ENCODE peak calls at places on chromosome 17, in five cellular contexts. D, M, I, F and E are unnamed samples.

GRCh38 chr17:56499799-56500388 is 93.6 kb upstream of the NOG start:
- DNase-seq in D (peak; percentile 53), M (peak; percentile 38), I (no peak), F (peak; percentile 56), E (no peak)

GRCh38 chr17:78677303-78678219 is 100.4 kb upstream of the DNAH17 start:
- DNase-seq in D (no peak), M (no peak), I (peak; percentile 37), F (no peak), E (no peak)

GRCh38 chr17:79011451-79012147 is 2.0 kb upstream of the CANT1 start:
- DNase-seq in D (no peak), M (no peak), I (peak; percentile 4), F (no peak), E (no peak)

GRCh38 chr17:80650751-80651173 is 106.1 kb downstream of the RPTOR start:
- DNase-seq in D (no peak), M (no peak), I (no peak), F (no peak), E (no peak)

GRCh38 chr17:77810536-77810935 is 148.0 kb upstream of the TNRC6C start:
- DNase-seq in D (no peak), M (no peak), I (no peak), F (no peak), E (peak; percentile 22)

GRCh38 chr17:73639322-73639721 is 4.9 kb downstream of the SDK2 start:
- DNase-seq in D (no peak), M (no peak), I (no peak), F (no peak), E (no peak)

GRCh38 chr17:49553676-49554335 is 21.9 kb upstream of the NXPH3 start:
- DNase-seq in D (no peak), M (no peak), I (no peak), F (no peak), E (no peak)

GRCh38 chr17:65057520-65058075 is 1.1 kb upstream of the GNA13 start:
- DNase-seq in D (no peak), M (peak; percentile 27), I (peak; percentile 59), F (no peak), E (no peak)

GRCh38 chr17:28646039-28646754 is 1.2 kb upstream of the BLTP2 start:
- DNase-seq in D (no peak), M (peak; percentile 11), I (peak; percentile 57), F (no peak), E (no peak)

GRCh38 chr17:17971431-17972125 is 622 bp downstream of the TOM1L2 start:
- DNase-seq in D (no peak), M (peak; percentile 13), I (peak; percentile 59), F (peak; percentile 45), E (peak; percentile 77)

GRCh38 chr17:52237151-52237550 is 78.6 kb upstream of the CA10 start:
- DNase-seq in D (no peak), M (no peak), I (no peak), F (no peak), E (no peak)

GRCh38 chr17:78460951-78461944 is 82.8 kb downstream of the PGS1 start:
- DNase-seq in D (no peak), M (no peak), I (no peak), F (no peak), E (no peak)

GRCh38 chr17:61230461-61230860 is 169.2 kb upstream of the TBX2 start:
- DNase-seq in D (no peak), M (no peak), I (no peak), F (no peak), E (no peak)

GRCh38 chr17:58195518-58196123 is 3.1 kb downstream of the EPX start:
- DNase-seq in D (no peak), M (no peak), I (no peak), F (no peak), E (no peak)

GRCh38 chr17:19317359-19318095 is 45.0 kb downstream of the B9D1 start:
- DNase-seq in D (peak; percentile 95), M (peak; percentile 72), I (peak; percentile 87), F (peak; percentile 88), E (peak; percentile 60)

GRCh38 chr17:65531508-65532431 is 29.7 kb downstream of the AXIN2 start:
- DNase-seq in D (no peak), M (peak; percentile 22), I (peak; percentile 61), F (peak; percentile 51), E (no peak)

GRCh38 chr17:71118039-71118438 is 948.7 kb downstream of the KCNJ2 start:
- DNase-seq in D (peak; percentile 16), M (no peak), I (no peak), F (peak; percentile 2), E (no peak)

GRCh38 chr17:9116861-9117568 is 95.7 kb downstream of the NTN1 start:
- DNase-seq in D (no peak), M (no peak), I (no peak), F (no peak), E (no peak)

GRCh38 chr17:38709104-38709820 is 4.2 kb downstream of the MLLT6 start:
- DNase-seq in D (no peak), M (no peak), I (no peak), F (no peak), E (no peak)

GRCh38 chr17:38710985-38711384 is 5.9 kb downstream of the MLLT6 start:
- DNase-seq in D (no peak), M (no peak), I (no peak), F (no peak), E (no peak)

GRCh38 chr17:38711792-38712571 is 6.9 kb downstream of the MLLT6 start:
- DNase-seq in D (no peak), M (no peak), I (no peak), F (peak; percentile 58), E (no peak)

GRCh38 chr17:38710603-38710962 is 5.5 kb downstream of the MLLT6 start:
- DNase-seq in D (no peak), M (no peak), I (no peak), F (no peak), E (no peak)

GRCh38 chr17:38709864-38710602 is 5.0 kb downstream of the MLLT6 start:
- DNase-seq in D (no peak), M (no peak), I (no peak), F (no peak), E (no peak)
- H3K36me3 ChIP-seq in D (peaks cover 5% of the 10 kb centered on the region), M (no peaks in the 10 kb centered on the region), I (peaks cover 74% of the 10 kb centered on the region), F (peaks cover 10% of the 10 kb centered on the region), E (peaks cover 76% of the 10 kb centered on the region)

GRCh38 chr17:16449121-16449570 is 33.8 kb downstream of the TRPV2 start:
- DNase-seq in D (no peak), M (no peak), I (no peak), F (no peak), E (no peak)

GRCh38 chr17:16446338-16446983 is 31.1 kb downstream of the TRPV2 start:
- DNase-seq in D (no peak), M (no peak), I (no peak), F (no peak), E (no peak)

GRCh38 chr17:16448490-16448889 is 33.1 kb downstream of the TRPV2 start:
- DNase-seq in D (no peak), M (no peak), I (no peak), F (no peak), E (no peak)

GRCh38 chr17:16450028-16450427 is 34.7 kb downstream of the TRPV2 start:
- DNase-seq in D (no peak), M (no peak), I (no peak), F (no peak), E (no peak)

DNA sequence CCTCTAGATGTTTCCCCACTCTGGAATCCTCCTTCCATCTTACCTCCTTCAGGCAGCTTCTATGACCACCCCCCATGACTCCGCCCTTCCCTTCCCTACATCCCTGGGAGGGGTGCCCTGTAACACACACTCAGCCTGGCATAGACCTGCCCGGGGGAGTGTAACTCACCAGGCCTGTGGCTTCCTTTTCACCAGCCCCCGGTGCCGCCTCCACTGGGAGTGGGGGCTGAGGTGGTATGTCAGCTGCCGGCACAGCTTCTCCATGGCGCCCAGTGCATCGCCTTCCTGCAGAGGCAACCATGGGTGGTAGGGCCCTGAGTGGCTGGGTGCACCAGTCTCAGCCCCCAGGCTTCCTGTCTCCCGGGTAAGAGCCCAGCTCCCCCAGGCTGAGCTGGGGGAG is 32.3 kb downstream of the TRPV2 start:
- DNase-seq in D (no peak), M (no peak), I (no peak), F (no peak), E (no peak)
- H3K36me3 ChIP-seq in D (peaks cover 1% of the 10 kb centered on the region), M (no peaks in the 10 kb centered on the region), I (peaks cover 58% of the 10 kb centered on the region), F (peaks cover 9% of the 10 kb centered on the region), E (peaks cover 66% of the 10 kb centered on the region)

DNA sequence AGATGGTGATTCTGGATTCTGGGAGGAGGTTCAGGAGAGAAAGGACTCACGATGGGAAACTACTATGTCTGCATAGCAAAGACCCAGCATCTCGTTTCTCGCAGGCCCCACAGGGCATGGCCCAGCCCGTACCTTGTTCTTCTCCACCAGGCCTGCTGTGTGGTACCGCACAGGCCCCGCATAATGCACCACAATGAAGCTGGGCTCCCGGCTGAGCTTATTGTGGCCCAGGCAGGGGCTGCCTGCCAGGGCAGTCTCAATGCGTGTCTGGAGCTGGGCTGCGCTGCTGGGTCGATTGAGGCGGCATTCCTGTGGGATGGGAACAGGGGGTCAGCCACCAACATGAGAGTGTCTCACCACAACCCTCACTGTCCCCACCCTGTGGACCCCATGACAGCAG is 20.4 kb downstream of the ZNHIT3 start:
- DNase-seq in D (no peak), M (no peak), I (no peak), F (no peak), E (no peak)
- H3K36me3 ChIP-seq in D (no peaks in the 10 kb centered on the region), M (no peaks in the 10 kb centered on the region), I (peaks cover 77% of the 10 kb centered on the region), F (no peaks in the 10 kb centered on the region), E (peaks cover 70% of the 10 kb centered on the region)

GRCh38 chr17:82926081-82926480 is 86.3 kb upstream of the ZNF750 start:
- DNase-seq in D (no peak), M (no peak), I (no peak), F (no peak), E (peak; percentile 17)
- H3K36me3 ChIP-seq in D (no peaks in the 10 kb centered on the region), M (peaks cover 3% of the 10 kb centered on the region), I (peaks cover 64% of the 10 kb centered on the region), F (peaks cover 13% of the 10 kb centered on the region), E (peaks cover 98% of the 10 kb centered on the region)

GRCh38 chr17:76083536-76083935 is 4.6 kb downstream of the ZACN start:
- DNase-seq in D (no peak), M (no peak), I (no peak), F (peak; percentile 8), E (no peak)
- H3K36me3 ChIP-seq in D (no peaks in the 10 kb centered on the region), M (no peaks in the 10 kb centered on the region), I (peaks cover 62% of the 10 kb centered on the region), F (peaks cover 26% of the 10 kb centered on the region), E (peaks cover 68% of the 10 kb centered on the region)